ENCODE peak calls at places on chromosomes 2 and 18, in four cellular contexts. V is H9, G is neuronal stem cell, P is H1. I is an unnamed sample.

GRCh38 chr18:26435415-26436095 is 112.8 kb downstream of the KCTD1 start:
- DNase-seq in V (no peak), G (no peak), P (no peak), I (no peak)

GRCh38 chr2:34998726-34999125 is 1356.9 kb upstream of the CRIM1 start:
- DNase-seq in V (no peak), G (no peak), P (no peak), I (no peak)

GRCh38 chr2:108958002-108958401 is 31.0 kb downstream of the EDAR start:
- DNase-seq in V (no peak), G (no peak), P (no peak), I (no peak)

GRCh38 chr2:176415946-176416499 is 146.8 kb downstream of the MTX2 start:
- DNase-seq in V (no peak), G (no peak), P (no peak), I (no peak)

GRCh38 chr2:40734797-40735196 is 282.9 kb upstream of the SLC8A1 start:
- DNase-seq in V (no peak), G (no peak), P (no peak), I (peak; percentile 5)

GRCh38 chr18:45517181-45517741 is 98.0 kb upstream of the SLC14A2 start:
- DNase-seq in V (no peak), G (peak; percentile 37), P (no peak), I (peak; percentile 22)

GRCh38 chr18:24022141-24022540 is 7.6 kb downstream of the TTC39C start:
- DNase-seq in V (no peak), G (no peak), P (no peak), I (peak; percentile 28)

GRCh38 chr18:54162431-54162830 is 62.0 kb downstream of the MBD2 start:
- DNase-seq in V (no peak), G (no peak), P (no peak), I (peak; percentile 38)

GRCh38 chr2:136693966-136694365 is 71.4 kb upstream of the THSD7B start:
- DNase-seq in V (peak; percentile 26), G (no peak), P (no peak), I (no peak)

DNA sequence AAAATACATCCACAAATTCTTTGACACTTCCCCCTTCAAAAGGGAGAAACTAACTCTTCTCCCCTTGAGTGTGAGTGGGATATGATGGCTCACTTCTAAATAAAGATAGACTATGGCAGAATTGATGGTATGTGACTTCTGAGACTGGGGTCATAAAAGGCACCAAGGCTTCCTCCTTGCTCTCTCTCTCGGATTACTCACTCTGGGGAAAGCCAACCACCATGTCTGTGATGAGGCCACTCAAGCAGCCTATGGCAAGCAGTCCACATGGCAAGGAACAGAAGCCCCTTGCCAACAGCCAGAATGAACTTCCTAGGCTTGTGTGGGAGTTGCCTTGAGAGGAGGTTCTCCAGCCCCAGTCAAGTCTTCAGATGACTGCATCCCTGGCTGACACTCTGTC is 43.6 kb downstream of the KIAA2012 start:
- DNase-seq in V (no peak), G (no peak), P (no peak), I (no peak)
- H2BK15ac ChIP-seq in V (no peak overlapping the region), G (no peak overlapping the region), P (no peak overlapping the region), I (no peak overlapping the region)

DNA sequence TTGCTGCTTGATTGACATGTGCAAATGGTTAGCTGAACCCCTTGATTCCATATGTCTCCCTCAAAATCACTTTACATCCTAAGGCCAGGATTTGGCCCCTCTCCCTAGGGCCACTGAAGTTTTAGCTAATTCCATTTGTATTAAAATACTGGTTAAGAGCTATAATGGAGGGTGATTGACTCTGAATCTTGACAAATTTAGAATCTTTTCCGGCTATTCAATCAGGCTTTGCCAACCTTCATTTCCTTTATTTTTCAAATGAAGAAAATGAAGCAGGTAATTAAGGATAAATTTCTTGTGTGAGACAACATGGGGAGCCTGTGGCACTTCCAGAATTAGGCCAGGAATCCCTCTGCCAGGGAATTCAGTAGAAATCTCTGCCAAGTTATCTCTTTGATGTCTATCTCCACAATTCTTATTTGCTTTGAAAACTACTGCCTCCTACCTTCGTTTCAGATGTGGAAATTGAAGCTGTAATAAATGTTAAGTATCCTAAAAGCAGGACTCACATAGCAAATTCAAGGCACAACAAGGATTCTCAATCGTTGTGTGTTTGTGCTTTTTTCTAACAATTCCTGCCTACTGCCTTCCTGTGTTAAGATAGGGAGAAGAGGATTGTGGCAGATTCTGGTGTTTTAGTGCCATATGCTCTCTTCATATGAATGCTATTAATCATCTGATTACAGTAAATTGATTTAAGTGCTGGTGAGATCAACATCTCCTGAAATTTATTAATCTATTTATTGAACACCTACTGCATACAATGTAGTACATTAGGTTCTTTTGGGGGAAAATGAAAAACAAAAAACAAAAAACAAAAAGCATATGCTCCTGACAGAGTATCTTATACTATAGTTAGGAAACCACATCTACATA is 47.8 kb upstream of the MAP4K3 start:
- DNase-seq in V (no peak), G (no peak), P (no peak), I (no peak)
- H3K27ac ChIP-seq in V (peak overlapping the region; percentile 39), G (no peak overlapping the region), P (no peak overlapping the region), I (no peak overlapping the region)

GRCh38 chr2:233976690-233977294 is 59.6 kb downstream of the TRPM8 start:
- DNase-seq in V (no peak), G (peak; percentile 46), P (no peak), I (peak; percentile 75)

GRCh38 chr2:233974530-233975071 is 57.4 kb downstream of the TRPM8 start:
- DNase-seq in V (no peak), G (no peak), P (peak; percentile 19), I (peak; percentile 94)

GRCh38 chr2:233976087-233976486 is 58.9 kb downstream of the TRPM8 start:
- DNase-seq in V (no peak), G (no peak), P (no peak), I (no peak)

GRCh38 chr2:233973786-233974185 is 56.6 kb downstream of the TRPM8 start:
- DNase-seq in V (no peak), G (no peak), P (no peak), I (no peak)

GRCh38 chr2:233972941-233973575 is 55.9 kb downstream of the TRPM8 start:
- DNase-seq in V (no peak), G (no peak), P (no peak), I (no peak)
- H2BK12ac ChIP-seq in V (no peak overlapping the region), G (no peak overlapping the region), P (peak overlapping the region; percentile 62), I (peak overlapping the region; percentile 61)

GRCh38 chr18:22559414-22560282 is 141.9 kb upstream of the CTAGE1 start:
- DNase-seq in V (peak; percentile 48), G (peak; percentile 48), P (no peak), I (peak; percentile 90)

GRCh38 chr18:22557160-22557941 is 139.6 kb upstream of the CTAGE1 start:
- DNase-seq in V (no peak), G (no peak), P (no peak), I (no peak)

GRCh38 chr18:22558945-22559385 is 141.2 kb upstream of the CTAGE1 start:
- DNase-seq in V (no peak), G (no peak), P (no peak), I (peak; percentile 84)

GRCh38 chr18:22560797-22561196 is 143.1 kb upstream of the CTAGE1 start:
- DNase-seq in V (no peak), G (no peak), P (no peak), I (no peak)

GRCh38 chr18:22560283-22560627 is 142.5 kb upstream of the CTAGE1 start:
- DNase-seq in V (no peak), G (no peak), P (no peak), I (no peak)
- H2BK15ac ChIP-seq in V (no peak overlapping the region), G (no peak overlapping the region), P (no peak overlapping the region), I (no peak overlapping the region)

DNA sequence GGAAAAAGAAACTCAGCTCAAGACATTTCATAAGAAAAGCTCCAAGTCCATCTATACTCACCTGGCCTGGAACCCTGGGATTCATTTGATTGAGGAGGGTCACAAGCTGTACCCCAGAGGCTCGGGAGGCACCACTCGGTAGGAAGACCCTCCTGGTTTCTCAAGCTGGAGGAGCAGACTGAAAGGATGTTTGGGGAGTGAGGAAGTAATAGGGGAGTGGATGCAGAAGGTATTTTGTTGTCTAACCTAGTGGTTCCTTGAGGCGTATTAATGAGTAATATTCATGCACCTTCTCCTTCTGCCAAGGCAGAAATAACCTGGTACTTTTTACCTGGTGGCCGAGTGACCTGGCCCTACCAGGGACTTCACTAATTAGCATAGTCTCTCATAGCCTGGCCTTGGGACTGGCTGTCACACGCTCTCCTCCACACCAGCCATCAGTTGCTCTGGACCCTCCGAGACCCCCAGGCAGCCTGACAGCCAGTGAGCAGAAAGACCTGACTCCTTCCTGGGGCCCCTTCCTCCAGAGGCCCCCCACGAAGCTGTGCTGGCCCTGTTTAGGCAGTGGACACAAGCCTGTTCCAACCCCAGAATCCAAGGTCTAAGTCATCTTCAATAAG is 161.4 kb downstream of the BCL2 start:
- DNase-seq in V (no peak), G (no peak), P (no peak), I (no peak)
- H3K27ac ChIP-seq in V (no peak overlapping the region), G (no peak overlapping the region), P (no peak overlapping the region), I (no peak overlapping the region)

DNA sequence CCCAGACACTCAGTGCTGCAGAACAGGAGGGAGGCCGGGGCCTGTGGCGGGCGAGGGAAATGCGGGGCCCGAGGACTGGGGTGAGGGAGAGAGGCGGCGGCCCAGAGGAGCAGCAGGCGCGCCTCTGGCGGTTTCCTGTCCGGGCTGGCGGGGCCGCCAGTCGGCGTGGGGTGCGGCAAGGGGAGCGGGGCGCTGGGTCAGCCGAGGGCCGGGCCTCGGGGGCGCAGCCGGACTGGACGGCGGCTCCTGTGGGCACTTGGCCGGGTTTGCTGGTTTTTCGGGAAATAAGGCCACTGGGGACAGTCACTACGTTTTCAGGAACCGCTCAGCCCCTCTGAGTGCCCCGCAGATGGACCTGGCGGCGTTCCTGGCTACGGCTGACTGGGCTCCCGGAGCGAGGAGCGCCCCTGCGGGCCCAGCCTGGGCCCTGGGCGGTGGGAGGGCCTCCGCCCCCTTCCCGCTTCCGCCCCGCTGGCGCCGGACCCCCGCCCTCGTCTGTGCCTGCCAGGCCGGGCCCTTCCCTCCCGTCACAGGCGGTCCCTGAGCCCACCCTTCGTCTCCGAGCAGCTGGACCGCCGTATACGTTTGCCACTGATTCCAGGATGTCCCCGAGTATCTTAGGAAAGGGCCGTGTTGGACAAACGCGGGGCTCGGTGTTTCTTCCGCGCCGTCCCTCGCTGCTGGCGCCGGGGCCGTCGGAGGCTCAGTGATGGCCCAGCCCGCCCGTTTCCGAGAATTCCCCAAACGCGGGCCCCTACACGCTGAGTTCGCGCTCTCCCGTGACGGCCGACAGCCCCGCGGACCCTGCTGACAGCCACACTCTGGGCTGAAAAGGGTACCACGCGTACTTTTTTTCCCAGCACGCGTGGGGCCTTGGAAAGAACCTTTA is 84.6 kb downstream of the FAM210A start:
- DNase-seq in V (peak; percentile 49), G (no peak), P (no peak), I (no peak)
- H2BK12ac ChIP-seq in V (no peak overlapping the region), G (no peak overlapping the region), P (peak overlapping the region; percentile 60), I (no peak overlapping the region)

GRCh38 chr2:18949871-18950597 is 360.7 kb upstream of the NT5C1B start:
- DNase-seq in V (no peak), G (no peak), P (no peak), I (peak; percentile 96)

DNA sequence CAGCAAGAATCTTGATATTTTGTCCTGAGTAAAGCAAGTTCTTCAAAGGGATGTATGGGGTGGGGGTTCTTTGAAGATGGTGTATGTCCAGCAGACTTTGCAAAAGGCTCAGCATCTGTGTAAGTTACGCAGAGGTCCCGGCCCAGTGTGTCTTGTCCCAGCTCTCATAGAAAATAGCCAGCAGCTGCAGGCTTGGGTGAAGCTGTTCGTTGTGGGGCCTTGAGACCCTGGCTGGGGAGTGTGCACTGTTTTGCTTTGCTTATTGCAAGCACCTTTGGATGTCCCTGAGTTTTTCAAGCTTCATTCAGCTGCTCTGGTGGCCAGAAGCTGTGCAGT is 361.2 kb upstream of the NT5C1B start:
- DNase-seq in V (no peak), G (no peak), P (no peak), I (no peak)
- H2BK15ac ChIP-seq in V (no peak overlapping the region), G (no peak overlapping the region), P (no peak overlapping the region), I (no peak overlapping the region)